ENCODE peak calls at places on chromosomes 1 and 21, in seven cellular contexts. O is AG10803; S is fibroblast of mammary gland; Q is kidney epithelial cell; B is CD8-positive, alpha-beta T cell; X is RCC 7860; T is HS-27A. Y is an unnamed sample.
A peak's percentile ranks its signal among the peaks of the same experiment; 100 is the strongest.

GRCh38 chr21:39633043-39633442 is 20.3 kb downstream of the B3GALT5 start:
- DNase-seq in O (peak; percentile 47), S (peak; percentile 53), Q (peak; percentile 71), B (no peak), X (peak; percentile 86), T (no peak), Y (peak; percentile 59)

GRCh38 chr21:16573581-16573980 is 843.8 kb downstream of the USP25 start:
- DNase-seq in O (peak; percentile 81), S (peak; percentile 33), Q (no peak), B (no peak), X (no peak), T (peak; percentile 86), Y (peak; percentile 4)

GRCh38 chr1:214377886-214378285 is 96.9 kb downstream of the SMYD2 start:
- DNase-seq in O (peak; percentile 93), S (no peak), Q (no peak), B (no peak), X (no peak), T (peak; percentile 69), Y (peak; percentile 31)

GRCh38 chr21:45142469-45142868 is 68.1 kb downstream of the ADARB1 start:
- DNase-seq in O (peak; percentile 79), S (peak; percentile 81), Q (no peak), B (no peak), X (no peak), T (peak; percentile 62), Y (no peak)

GRCh38 chr1:100517517-100517916 is 20.4 kb upstream of the GPR88 start:
- DNase-seq in O (no peak), S (no peak), Q (no peak), B (no peak), X (no peak), T (no peak), Y (no peak)

GRCh38 chr21:34201001-34201400 is 127.6 kb downstream of the MRPS6 start:
- DNase-seq in O (no peak), S (no peak), Q (no peak), B (no peak), X (no peak), T (no peak), Y (no peak)

GRCh38 chr1:175984813-175985212 is 222.3 kb downstream of the COP1 start:
- DNase-seq in O (no peak), S (no peak), Q (no peak), B (no peak), X (no peak), T (no peak), Y (no peak)

GRCh38 chr1:110067957-110068645 is 2.4 kb downstream of the ALX3 start:
- DNase-seq in O (no peak), S (no peak), Q (no peak), B (no peak), X (no peak), T (no peak), Y (no peak)

GRCh38 chr1:234918216-234918841 is 210.3 kb downstream of the TOMM20 start:
- DNase-seq in O (no peak), S (no peak), Q (no peak), B (no peak), X (no peak), T (no peak), Y (no peak)

GRCh38 chr1:77536813-77537212 is 145.6 kb downstream of the ZZZ3 start:
- DNase-seq in O (peak; percentile 98), S (peak; percentile 99), Q (peak; percentile 85), B (no peak), X (peak; percentile 89), T (peak; percentile 96), Y (peak; percentile 88)

GRCh38 chr1:245621589-245621988 is 466.8 kb downstream of the KIF26B start:
- DNase-seq in O (no peak), S (no peak), Q (peak; percentile 34), B (no peak), X (no peak), T (no peak), Y (no peak)

GRCh38 chr21:34850166-34850695 is 181.4 kb downstream of the CLIC6 start:
- DNase-seq in O (no peak), S (no peak), Q (no peak), B (no peak), X (no peak), T (no peak), Y (no peak)

GRCh38 chr1:150619576-150620509 is 9.6 kb downstream of the ENSA start:
- DNase-seq in O (peak; percentile 71), S (peak; percentile 90), Q (no peak), B (no peak), X (peak; percentile 87), T (no peak), Y (peak; percentile 92)

GRCh38 chr1:66220477-66220876 is 313.5 kb upstream of the SGIP1 start:
- DNase-seq in O (no peak), S (no peak), Q (no peak), B (no peak), X (no peak), T (no peak), Y (no peak)

Y was measured in kidney glomerular epithelial cell.